ENCODE peak calls at places on chromosome 21, in four cellular contexts. P is endodermal cell, R is fibroblast of gingiva, O is foreskin keratinocyte. C is an unnamed sample.

GRCh38 chr21:33940846-33941245 is 25.2 kb upstream of the ATP5PO start:
- DNase-seq in P (no peak), R (no peak), O (no peak), C (peak)

GRCh38 chr21:27674037-27674436 is 707.1 kb upstream of the ADAMTS5 start:
- DNase-seq in P (no peak), R (peak), O (peak), C (peak)

GRCh38 chr21:41681336-41681801 is 85.5 kb downstream of the RIPK4 start:
- DNase-seq in P (peak), R (no peak), O (no peak), C (no peak)

GRCh38 chr21:26659181-26659580 is 86.1 kb upstream of the CYYR1 start:
- DNase-seq in P (no peak), R (no peak), O (peak), C (no peak)

GRCh38 chr21:29639366-29640232 is 300.2 kb downstream of the GRIK1 start:
- DNase-seq in P (no peak), R (no peak), O (no peak), C (no peak)

GRCh38 chr21:34078915-34079314 is 5.5 kb downstream of the MRPS6 start:
- DNase-seq in P (no peak), R (no peak), O (no peak), C (no peak)

GRCh38 chr21:26169611-26170470 is 729 bp downstream of the APP start:
- DNase-seq in P (peak), R (peak), O (no peak), C (peak)

GRCh38 chr21:23014021-23014420 is 2015.8 kb downstream of the NCAM2 start:
- DNase-seq in P (no peak), R (no peak), O (no peak), C (no peak)

GRCh38 chr21:42554251-42554937 is 40.7 kb downstream of the SLC37A1 start:
- DNase-seq in P (peak), R (no peak), O (no peak), C (no peak)

GRCh38 chr21:27802816-27803475 is 836.1 kb upstream of the ADAMTS5 start:
- DNase-seq in P (peak), R (peak), O (peak), C (peak)

GRCh38 chr21:29300547-29301138 is 1.9 kb downstream of the BACH1 start:
- DNase-seq in P (no peak), R (no peak), O (no peak), C (no peak)

GRCh38 chr21:44802396-44803153 is 955 bp upstream of the UBE2G2 start:
- DNase-seq in P (peak), R (no peak), O (no peak), C (no peak)

GRCh38 chr21:45033791-45034555 is 40.4 kb upstream of the ADARB1 start:
- DNase-seq in P (no peak), R (peak), O (peak), C (peak)

GRCh38 chr21:34882719-34883131 is 166.4 kb downstream of the RUNX1 start:
- DNase-seq in P (no peak), R (no peak), O (no peak), C (no peak)